ENCODE peak calls at places on chromosomes 11 and 22, in ten cellular contexts. One of them, this sample, is unnamed.
A peak's percentile ranks its signal among the peaks of the same experiment; 100 is the strongest.

GRCh38 chr11:110896358-110896757 is 184.1 kb upstream of the ARHGAP20 start:
- DNase-seq in heart left ventricle: no peak
- DNase-seq in A549: no peak
- DNase-seq in ovary: no peak
- DNase-seq in tibial nerve: no peak
- DNase-seq in gastrocnemius medialis: no peak
- DNase-seq in Peyer's patch: no peak
- DNase-seq in HCT116: no peak
- DNase-seq in uterus: no peak
- DNase-seq in transverse colon: no peak
- DNase-seq in this sample: peak; percentile 59

GRCh38 chr11:63705526-63705925 is 24.2 kb downstream of the RTN3 start:
- DNase-seq in heart left ventricle: no peak
- DNase-seq in A549: no peak
- DNase-seq in ovary: no peak
- DNase-seq in tibial nerve: no peak
- DNase-seq in gastrocnemius medialis: no peak
- DNase-seq in Peyer's patch: no peak
- DNase-seq in HCT116: no peak
- DNase-seq in uterus: no peak
- DNase-seq in transverse colon: no peak
- DNase-seq in this sample: no peak

GRCh38 chr11:131533164-131533563 is 162.7 kb downstream of the NTM start:
- DNase-seq in heart left ventricle: no peak
- DNase-seq in A549: no peak
- DNase-seq in ovary: no peak
- DNase-seq in tibial nerve: no peak
- DNase-seq in gastrocnemius medialis: no peak
- DNase-seq in Peyer's patch: no peak
- DNase-seq in HCT116: no peak
- DNase-seq in uterus: no peak
- DNase-seq in transverse colon: no peak
- DNase-seq in this sample: no peak

GRCh38 chr11:122045181-122045586 is 70.8 kb downstream of the BLID start:
- DNase-seq in heart left ventricle: no peak
- DNase-seq in A549: no peak
- DNase-seq in ovary: no peak
- DNase-seq in tibial nerve: no peak
- DNase-seq in gastrocnemius medialis: no peak
- DNase-seq in Peyer's patch: no peak
- DNase-seq in HCT116: no peak
- DNase-seq in uterus: no peak
- DNase-seq in transverse colon: no peak
- DNase-seq in this sample: no peak

GRCh38 chr11:47056261-47056915 is 119.8 kb downstream of the CSTPP1 start:
- DNase-seq in heart left ventricle: no peak
- DNase-seq in A549: no peak
- DNase-seq in ovary: no peak
- DNase-seq in tibial nerve: no peak
- DNase-seq in gastrocnemius medialis: no peak
- DNase-seq in Peyer's patch: no peak
- DNase-seq in HCT116: no peak
- DNase-seq in uterus: no peak
- DNase-seq in transverse colon: no peak
- DNase-seq in this sample: peak; percentile 15

GRCh38 chr11:14751975-14752407 is 108.4 kb downstream of the PDE3B start:
- DNase-seq in heart left ventricle: no peak
- DNase-seq in A549: no peak
- DNase-seq in ovary: no peak
- DNase-seq in tibial nerve: no peak
- DNase-seq in gastrocnemius medialis: no peak
- DNase-seq in Peyer's patch: no peak
- DNase-seq in HCT116: no peak
- DNase-seq in uterus: no peak
- DNase-seq in transverse colon: no peak
- DNase-seq in this sample: no peak

GRCh38 chr11:120115272-120116000 is 22.5 kb downstream of the TRIM29 start:
- DNase-seq in heart left ventricle: no peak
- DNase-seq in A549: no peak
- DNase-seq in ovary: no peak
- DNase-seq in tibial nerve: no peak
- DNase-seq in gastrocnemius medialis: no peak
- DNase-seq in Peyer's patch: no peak
- DNase-seq in HCT116: no peak
- DNase-seq in uterus: no peak
- DNase-seq in transverse colon: no peak
- DNase-seq in this sample: no peak

GRCh38 chr11:76694664-76695063 is 24.1 kb upstream of the LRRC32 start:
- DNase-seq in heart left ventricle: no peak
- DNase-seq in A549: no peak
- DNase-seq in ovary: no peak
- DNase-seq in tibial nerve: no peak
- DNase-seq in gastrocnemius medialis: no peak
- DNase-seq in Peyer's patch: no peak
- DNase-seq in HCT116: no peak
- DNase-seq in uterus: no peak
- DNase-seq in transverse colon: no peak
- DNase-seq in this sample: no peak

GRCh38 chr22:19533857-19534256 is 9.6 kb upstream of the CLDN5 start:
- DNase-seq in heart left ventricle: no peak
- DNase-seq in A549: no peak
- DNase-seq in ovary: no peak
- DNase-seq in tibial nerve: no peak
- DNase-seq in gastrocnemius medialis: no peak
- DNase-seq in Peyer's patch: no peak
- DNase-seq in HCT116: no peak
- DNase-seq in uterus: no peak
- DNase-seq in transverse colon: no peak
- DNase-seq in this sample: no peak

GRCh38 chr11:59271811-59272327 is 59.1 kb upstream of the MPEG1 start:
- DNase-seq in heart left ventricle: no peak
- DNase-seq in A549: no peak
- DNase-seq in ovary: no peak
- DNase-seq in tibial nerve: no peak
- DNase-seq in gastrocnemius medialis: no peak
- DNase-seq in Peyer's patch: no peak
- DNase-seq in HCT116: no peak
- DNase-seq in uterus: no peak
- DNase-seq in transverse colon: no peak
- DNase-seq in this sample: no peak

GRCh38 chr11:22792497-22792896 is 37.1 kb downstream of the SVIP start:
- DNase-seq in heart left ventricle: no peak
- DNase-seq in A549: no peak
- DNase-seq in ovary: no peak
- DNase-seq in tibial nerve: no peak
- DNase-seq in gastrocnemius medialis: no peak
- DNase-seq in Peyer's patch: no peak
- DNase-seq in HCT116: peak; percentile 83
- DNase-seq in uterus: no peak
- DNase-seq in transverse colon: no peak
- DNase-seq in this sample: no peak

GRCh38 chr11:92709329-92709728 is 260.1 kb upstream of the MTNR1B start:
- DNase-seq in heart left ventricle: no peak
- DNase-seq in A549: no peak
- DNase-seq in ovary: no peak
- DNase-seq in tibial nerve: no peak
- DNase-seq in gastrocnemius medialis: no peak
- DNase-seq in Peyer's patch: no peak
- DNase-seq in HCT116: no peak
- DNase-seq in uterus: no peak
- DNase-seq in transverse colon: no peak
- DNase-seq in this sample: no peak

GRCh38 chr11:122863704-122864326 is 18.7 kb upstream of the JHY start:
- DNase-seq in heart left ventricle: peak; percentile 18
- DNase-seq in A549: peak; percentile 20
- DNase-seq in ovary: peak; percentile 31
- DNase-seq in tibial nerve: peak; percentile 28
- DNase-seq in gastrocnemius medialis: no peak
- DNase-seq in Peyer's patch: no peak
- DNase-seq in HCT116: peak; percentile 37
- DNase-seq in uterus: peak; percentile 33
- DNase-seq in transverse colon: peak; percentile 47
- DNase-seq in this sample: peak; percentile 50

GRCh38 chr11:12259956-12260355 is 117.4 kb upstream of the PARVA start:
- DNase-seq in heart left ventricle: no peak
- DNase-seq in A549: no peak
- DNase-seq in ovary: no peak
- DNase-seq in tibial nerve: no peak
- DNase-seq in gastrocnemius medialis: no peak
- DNase-seq in Peyer's patch: no peak
- DNase-seq in HCT116: no peak
- DNase-seq in uterus: no peak
- DNase-seq in transverse colon: no peak
- DNase-seq in this sample: no peak

GRCh38 chr11:12261551-12261950 is 115.8 kb upstream of the PARVA start:
- DNase-seq in heart left ventricle: no peak
- DNase-seq in A549: no peak
- DNase-seq in ovary: no peak
- DNase-seq in tibial nerve: no peak
- DNase-seq in gastrocnemius medialis: no peak
- DNase-seq in Peyer's patch: no peak
- DNase-seq in HCT116: no peak
- DNase-seq in uterus: no peak
- DNase-seq in transverse colon: no peak
- DNase-seq in this sample: no peak

GRCh38 chr11:12260731-12261521 is 116.4 kb upstream of the PARVA start:
- DNase-seq in heart left ventricle: no peak
- DNase-seq in A549: no peak
- DNase-seq in ovary: no peak
- DNase-seq in tibial nerve: no peak
- DNase-seq in gastrocnemius medialis: no peak
- DNase-seq in Peyer's patch: no peak
- DNase-seq in HCT116: no peak
- DNase-seq in uterus: no peak
- DNase-seq in transverse colon: no peak
- DNase-seq in this sample: no peak

GRCh38 chr11:12264361-12264760 is 113.0 kb upstream of the PARVA start:
- DNase-seq in heart left ventricle: no peak
- DNase-seq in A549: no peak
- DNase-seq in ovary: no peak
- DNase-seq in tibial nerve: no peak
- DNase-seq in gastrocnemius medialis: no peak
- DNase-seq in Peyer's patch: no peak
- DNase-seq in HCT116: no peak
- DNase-seq in uterus: no peak
- DNase-seq in transverse colon: no peak
- DNase-seq in this sample: no peak

DNA sequence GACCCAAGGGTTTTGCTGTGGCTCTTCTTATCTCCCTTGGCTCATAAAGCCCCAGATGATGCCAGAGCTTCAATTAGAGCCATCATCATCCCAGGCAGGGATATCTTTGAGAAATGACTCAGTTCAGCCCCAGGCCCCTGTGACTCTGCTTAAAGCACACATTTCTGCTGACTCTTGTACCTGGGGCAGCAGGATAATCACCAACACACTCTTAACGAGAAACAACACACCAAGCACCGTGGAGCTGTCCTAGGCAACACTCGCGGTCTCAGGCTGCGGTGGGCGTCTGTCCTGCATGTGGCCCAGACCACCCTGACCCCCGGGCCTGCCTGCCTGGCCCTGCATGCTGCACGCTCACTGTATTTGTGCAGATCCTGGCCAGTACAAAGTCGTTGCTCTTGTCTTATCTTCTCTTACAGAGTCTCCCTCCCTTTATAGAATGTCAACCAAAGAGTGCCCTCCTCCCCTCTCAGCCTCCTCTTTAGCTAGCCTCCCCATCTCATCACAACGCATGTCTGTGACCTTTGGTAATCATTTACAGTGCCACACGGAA is 114.2 kb upstream of the PARVA start:
- DNase-seq in heart left ventricle: no peak
- DNase-seq in A549: no peak
- DNase-seq in ovary: no peak
- DNase-seq in tibial nerve: no peak
- DNase-seq in gastrocnemius medialis: no peak
- DNase-seq in Peyer's patch: no peak
- DNase-seq in HCT116: no peak
- DNase-seq in uterus: no peak
- DNase-seq in transverse colon: no peak
- DNase-seq in this sample: no peak
- TF ChIP-seq POLR2A in heart left ventricle: no peak
- TF ChIP-seq POLR2A in A549: no peak
- TF ChIP-seq POLR2A in ovary: no peak
- TF ChIP-seq POLR2A in tibial nerve: no peak
- TF ChIP-seq POLR2A in gastrocnemius medialis: no peak
- TF ChIP-seq POLR2A in Peyer's patch: no peak
- TF ChIP-seq POLR2A in HCT116: no peak
- TF ChIP-seq POLR2A in uterus: no peak
- TF ChIP-seq POLR2A in transverse colon: no peak
- TF ChIP-seq POLR2A in this sample: no peak

GRCh38 chr22:24405631-24406321 is 21.6 kb upstream of the ADORA2A start:
- DNase-seq in heart left ventricle: no peak
- DNase-seq in A549: no peak
- DNase-seq in ovary: no peak
- DNase-seq in tibial nerve: no peak
- DNase-seq in gastrocnemius medialis: no peak
- DNase-seq in Peyer's patch: no peak
- DNase-seq in HCT116: no peak
- DNase-seq in uterus: no peak
- DNase-seq in transverse colon: no peak
- DNase-seq in this sample: peak; percentile 4
- H3K4me1 ChIP-seq in heart left ventricle: peaks cover 79% of the 10 kb centered on the region
- H3K4me1 ChIP-seq in A549: peaks cover 31% of the 10 kb centered on the region
- H3K4me1 ChIP-seq in ovary: peaks cover 15% of the 10 kb centered on the region
- H3K4me1 ChIP-seq in tibial nerve: peaks cover 15% of the 10 kb centered on the region
- H3K4me1 ChIP-seq in gastrocnemius medialis: peaks cover 62% of the 10 kb centered on the region
- H3K4me1 ChIP-seq in Peyer's patch: peaks cover 26% of the 10 kb centered on the region
- H3K4me1 ChIP-seq in HCT116: peaks cover 39% of the 10 kb centered on the region
- H3K4me1 ChIP-seq in uterus: peaks cover 15% of the 10 kb centered on the region
- H3K4me1 ChIP-seq in transverse colon: peaks cover 20% of the 10 kb centered on the region
- H3K4me1 ChIP-seq in this sample: peaks cover 27% of the 10 kb centered on the region

GRCh38 chr11:1521382-1522080 is 35.0 kb upstream of the MOB2 start:
- DNase-seq in heart left ventricle: no peak
- DNase-seq in A549: no peak
- DNase-seq in ovary: no peak
- DNase-seq in tibial nerve: no peak
- DNase-seq in gastrocnemius medialis: no peak
- DNase-seq in Peyer's patch: no peak
- DNase-seq in HCT116: no peak
- DNase-seq in uterus: no peak
- DNase-seq in transverse colon: peak; percentile 34
- DNase-seq in this sample: no peak
- TF ChIP-seq POLR2A in heart left ventricle: no peak
- TF ChIP-seq POLR2A in A549: no peak
- TF ChIP-seq POLR2A in ovary: no peak
- TF ChIP-seq POLR2A in tibial nerve: no peak
- TF ChIP-seq POLR2A in gastrocnemius medialis: no peak
- TF ChIP-seq POLR2A in Peyer's patch: no peak
- TF ChIP-seq POLR2A in HCT116: no peak
- TF ChIP-seq POLR2A in uterus: no peak
- TF ChIP-seq POLR2A in transverse colon: no peak
- TF ChIP-seq POLR2A in this sample: no peak

DNA sequence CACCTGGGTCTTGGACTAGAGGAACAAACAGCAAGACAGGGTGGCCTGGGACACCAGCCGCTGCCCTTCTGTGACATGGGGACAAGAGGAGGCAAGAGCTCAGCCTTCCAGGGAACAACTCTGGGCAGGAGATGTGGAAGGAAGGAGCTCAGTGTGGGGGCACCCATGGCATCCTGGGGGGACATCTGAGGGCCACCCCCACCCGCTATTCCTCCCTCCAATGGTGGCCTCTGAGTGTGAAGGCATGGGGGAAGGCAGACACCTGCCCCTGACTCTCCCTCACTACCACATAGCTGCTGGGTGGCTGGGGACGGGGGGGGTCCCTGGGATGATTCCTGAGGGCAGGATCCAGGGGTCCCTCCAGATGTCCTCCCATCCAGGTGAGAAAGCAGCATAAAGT is 4.5 kb downstream of the APOBEC3B start:
- DNase-seq in heart left ventricle: no peak
- DNase-seq in A549: no peak
- DNase-seq in ovary: no peak
- DNase-seq in tibial nerve: no peak
- DNase-seq in gastrocnemius medialis: no peak
- DNase-seq in Peyer's patch: no peak
- DNase-seq in HCT116: no peak
- DNase-seq in uterus: no peak
- DNase-seq in transverse colon: no peak
- DNase-seq in this sample: no peak
- H3K4me1 ChIP-seq in heart left ventricle: peaks cover 13% of the 10 kb centered on the region
- H3K4me1 ChIP-seq in A549: peaks cover 6% of the 10 kb centered on the region
- H3K4me1 ChIP-seq in ovary: peaks cover 2% of the 10 kb centered on the region
- H3K4me1 ChIP-seq in tibial nerve: peaks cover 5% of the 10 kb centered on the region
- H3K4me1 ChIP-seq in gastrocnemius medialis: peaks cover 5% of the 10 kb centered on the region
- H3K4me1 ChIP-seq in Peyer's patch: peaks cover 7% of the 10 kb centered on the region
- H3K4me1 ChIP-seq in HCT116: peaks cover 30% of the 10 kb centered on the region
- H3K4me1 ChIP-seq in uterus: no peaks in the 10 kb centered on the region
- H3K4me1 ChIP-seq in transverse colon: no peaks in the 10 kb centered on the region
- H3K4me1 ChIP-seq in this sample: no peaks in the 10 kb centered on the region